ENCODE peak calls at places on chromosomes 16 and 17, in six cellular contexts. F is CD8-positive, alpha-beta memory T cell; T is colonic mucosa; Z is PC-9; A is MM.1S; P is H7. E is an unnamed sample.

GRCh38 chr17:74390680-74391653 is 23.7 kb downstream of the GPR142 start:
- DNase-seq in T (no peak), F (no peak), P (no peak), A (no peak), Z (no peak), E (no peak)

GRCh38 chr17:8997994-8998628 is 23.2 kb upstream of the NTN1 start:
- DNase-seq in Z (peak; percentile 70), T (peak; percentile 64), A (peak; percentile 59), P (peak; percentile 80), F (peak; percentile 66), E (no peak)

GRCh38 chr17:50346313-50347086 is 574 bp downstream of the XYLT2 start:
- DNase-seq in P (peak; percentile 92), F (no peak), T (peak; percentile 64), Z (peak; percentile 51), A (peak; percentile 32), E (no peak)

GRCh38 chr17:70242781-70243437 is 73.6 kb downstream of the KCNJ2 start:
- DNase-seq in F (no peak), T (no peak), P (no peak), A (no peak), Z (no peak), E (no peak)

GRCh38 chr16:595942-596735 is 6.3 kb downstream of the RAB40C start:
- DNase-seq in F (no peak), P (no peak), T (no peak), Z (no peak), A (no peak), E (no peak)

GRCh38 chr16:2008631-2009301 is 855 bp downstream of the ZNF598 start:
- DNase-seq in Z (no peak), F (no peak), T (peak; percentile 52), P (peak; percentile 82), A (peak; percentile 34), E (no peak)

GRCh38 chr16:1941924-1942809 is 832 bp downstream of the MSRB1 start:
- DNase-seq in F (no peak), Z (peak; percentile 63), P (peak; percentile 73), A (no peak), T (peak; percentile 50), E (no peak)

GRCh38 chr16:56625943-56626654 is 518 bp downstream of the MT1E start:
- DNase-seq in F (no peak), Z (no peak), T (peak; percentile 66), P (no peak), A (no peak), E (no peak)

GRCh38 chr17:39365252-39365651 is 36.2 kb downstream of the FBXL20 start:
- DNase-seq in A (no peak), Z (no peak), F (no peak), P (no peak), T (no peak), E (no peak)

DNA sequence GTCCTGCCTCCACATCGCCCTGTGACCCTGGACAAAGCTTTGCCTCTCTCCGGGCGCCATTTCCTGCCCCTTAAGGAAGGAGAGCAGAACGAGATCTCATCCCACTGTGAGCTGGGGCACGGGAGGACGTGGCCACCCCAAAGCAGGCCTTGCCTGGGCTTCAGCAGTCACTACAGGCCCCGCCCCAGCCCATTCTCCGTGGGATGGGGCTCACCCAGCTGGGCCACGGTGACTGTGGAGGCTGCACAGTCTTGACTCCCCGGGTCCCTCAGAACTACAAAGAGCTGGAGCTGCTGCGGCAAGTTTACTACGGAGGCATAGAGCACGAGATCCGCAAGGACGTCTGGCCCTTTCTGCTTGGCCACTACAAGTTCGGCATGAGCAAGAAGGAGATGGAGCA is 28.2 kb downstream of the MNT start:
- DNase-seq in F (no peak), P (no peak), T (no peak), Z (no peak), A (no peak), E (no peak)
- H3K36me3 ChIP-seq in F (no peaks in the 10 kb centered on the region), P (peaks cover 1% of the 10 kb centered on the region), T (no peaks in the 10 kb centered on the region), Z (no peaks in the 10 kb centered on the region), A (no peaks in the 10 kb centered on the region), E (no peaks in the 10 kb centered on the region)

DNA sequence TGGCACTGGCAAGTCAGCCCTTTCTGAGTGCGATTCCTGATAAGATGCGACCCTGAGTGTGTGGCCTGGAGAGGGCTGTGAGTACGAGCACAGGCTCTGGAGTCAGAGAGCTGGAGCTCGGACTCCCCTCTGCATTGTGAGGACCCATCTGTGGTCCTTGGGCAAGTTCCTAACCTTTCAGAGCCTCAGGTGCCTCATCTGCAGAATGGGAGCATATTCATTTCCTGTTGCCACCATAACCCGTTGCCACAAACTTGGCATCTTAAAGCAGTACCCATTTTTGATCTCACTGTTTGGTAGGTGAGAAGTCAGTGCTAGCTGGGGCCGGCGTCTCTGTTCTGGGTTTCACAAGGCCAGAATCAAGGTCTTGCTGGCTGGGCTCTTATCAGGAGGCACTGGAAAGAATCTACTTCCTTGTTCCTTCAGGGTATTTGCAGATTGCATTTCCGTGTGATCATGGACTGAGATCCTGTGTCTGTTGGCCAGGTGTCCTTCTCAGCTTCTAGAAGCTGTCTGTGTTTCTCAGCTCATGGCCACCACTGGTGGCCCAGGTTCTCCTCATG is 20.2 kb downstream of the KNOP1 start:
- DNase-seq in A (no peak), F (no peak), T (peak; percentile 63), P (no peak), Z (no peak), E (no peak)
- H3K36me3 ChIP-seq in A (no peaks in the 10 kb centered on the region), F (peaks cover 7% of the 10 kb centered on the region), T (no peaks in the 10 kb centered on the region), P (peaks cover 24% of the 10 kb centered on the region), Z (peaks cover 21% of the 10 kb centered on the region), E (peaks cover 4% of the 10 kb centered on the region)

GRCh38 chr16:85674418-85674755 is 14.4 kb downstream of the GINS2 start:
- DNase-seq in F (no peak), Z (no peak), P (peak; percentile 8), A (no peak), T (no peak), E (no peak)
- H3K36me3 ChIP-seq in F (peaks cover 21% of the 10 kb centered on the region), Z (peaks cover 25% of the 10 kb centered on the region), P (peaks cover 44% of the 10 kb centered on the region), A (no peaks in the 10 kb centered on the region), T (peaks cover 5% of the 10 kb centered on the region), E (peaks cover 4% of the 10 kb centered on the region)

GRCh38 chr17:59652119-59652518 is 32.4 kb downstream of the CLTC start:
- DNase-seq in A (no peak), F (no peak), Z (no peak), P (no peak), T (no peak), E (no peak)
- H3K36me3 ChIP-seq in A (peaks cover 21% of the 10 kb centered on the region), F (peaks cover 42% of the 10 kb centered on the region), Z (peaks cover 79% of the 10 kb centered on the region), P (peaks cover 27% of the 10 kb centered on the region), T (peaks cover 16% of the 10 kb centered on the region), E (peaks cover 8% of the 10 kb centered on the region)

DNA sequence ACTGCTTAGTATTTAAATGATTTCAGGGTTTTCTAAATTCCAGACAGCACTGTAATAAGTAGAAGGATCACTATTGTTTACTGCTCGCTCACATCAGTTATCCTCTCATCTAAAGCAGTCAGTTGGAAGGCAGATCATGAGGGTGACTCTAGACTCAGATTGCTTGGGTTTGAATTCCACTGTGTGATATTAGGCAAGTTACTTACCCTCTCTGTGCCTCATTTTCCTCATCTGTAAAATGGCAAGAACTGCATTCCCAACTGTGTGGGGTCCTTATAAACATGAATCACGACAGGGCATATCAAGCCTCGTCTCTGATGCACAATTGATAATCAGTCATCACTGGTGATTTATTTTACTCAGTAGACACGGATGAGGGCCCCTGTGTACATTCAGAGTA is 15.1 kb downstream of the CLUAP1 start:
- DNase-seq in Z (no peak), P (no peak), A (no peak), T (no peak), F (no peak), E (no peak)
- H3K36me3 ChIP-seq in Z (peaks cover 12% of the 10 kb centered on the region), P (peaks cover 3% of the 10 kb centered on the region), A (no peaks in the 10 kb centered on the region), T (no peaks in the 10 kb centered on the region), F (peaks cover 27% of the 10 kb centered on the region), E (peaks cover 1% of the 10 kb centered on the region)

GRCh38 chr17:59074494-59074893 is 32.2 kb downstream of the TRIM37 start:
- DNase-seq in F (no peak), A (no peak), P (no peak), Z (no peak), T (no peak), E (no peak)

GRCh38 chr17:59069856-59070255 is 36.8 kb downstream of the TRIM37 start:
- DNase-seq in Z (no peak), T (no peak), F (no peak), A (no peak), P (no peak), E (no peak)

DNA sequence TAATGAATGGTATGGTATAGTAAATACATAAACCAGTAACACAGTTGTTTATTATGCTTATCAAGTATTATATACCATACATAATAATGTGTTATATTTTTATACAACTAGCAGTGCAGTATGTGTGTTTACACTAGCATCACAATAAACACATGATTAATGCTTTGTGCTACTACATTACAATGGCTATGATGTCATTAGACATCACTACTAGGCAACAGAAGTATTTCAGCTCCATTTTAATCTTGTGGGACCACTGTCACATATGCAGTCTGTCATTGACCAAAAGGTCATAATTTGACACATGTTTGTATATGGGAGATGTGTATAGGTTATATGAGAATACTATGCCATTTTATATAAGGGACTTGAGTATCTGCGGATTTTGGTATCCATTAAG is 32.7 kb downstream of the TRIM37 start:
- DNase-seq in A (no peak), T (no peak), F (no peak), Z (no peak), P (no peak), E (no peak)
- H3K36me3 ChIP-seq in A (no peaks in the 10 kb centered on the region), T (no peaks in the 10 kb centered on the region), F (no peaks in the 10 kb centered on the region), Z (peaks cover 24% of the 10 kb centered on the region), P (peaks cover 3% of the 10 kb centered on the region), E (no peaks in the 10 kb centered on the region)

DNA sequence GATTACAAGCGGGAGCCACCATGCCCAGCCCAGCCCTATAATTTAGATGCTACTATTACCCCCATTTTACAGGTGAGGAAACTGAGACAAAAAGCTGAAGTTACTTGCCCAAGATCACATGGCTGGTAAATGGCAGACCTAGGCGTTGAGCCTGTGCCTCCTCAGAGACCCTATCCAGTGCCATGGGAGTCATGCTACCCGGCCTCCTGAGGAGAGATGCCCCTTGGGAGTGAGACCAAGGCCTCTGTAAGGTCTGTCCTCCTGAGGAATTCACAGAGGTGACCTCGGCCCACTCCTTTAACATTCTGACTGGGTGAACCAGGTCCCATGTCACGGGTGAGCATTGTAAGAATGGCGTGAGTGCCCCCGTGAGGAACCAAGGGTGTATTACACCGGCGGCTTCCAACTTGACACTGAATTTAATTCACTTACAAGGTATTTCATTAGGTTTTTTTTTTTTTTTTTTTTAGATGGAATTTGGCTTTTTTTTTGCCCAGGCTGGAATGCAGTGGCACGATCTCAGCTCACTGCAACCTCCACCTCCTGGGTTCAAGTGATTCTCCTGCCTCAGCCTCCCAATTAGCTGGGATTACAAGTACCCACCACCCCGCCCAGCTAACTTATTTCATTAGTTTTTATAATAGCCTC is 95.7 kb downstream of the ABCC6 start:
- DNase-seq in P (peak; percentile 90), A (peak; percentile 63), Z (peak; percentile 79), T (peak; percentile 66), F (peak; percentile 46), E (no peak)
- H3K36me3 ChIP-seq in P (peaks cover 23% of the 10 kb centered on the region), A (no peaks in the 10 kb centered on the region), Z (peaks cover 37% of the 10 kb centered on the region), T (peaks cover 4% of the 10 kb centered on the region), F (peaks cover 42% of the 10 kb centered on the region), E (peaks cover 4% of the 10 kb centered on the region)